ENCODE peak calls at places on chromosome 13, in four cellular contexts. B is HepG2, P is H1, W is K562. X is an unnamed sample.

GRCh38 chr13:48656621-48657020 is 2.9 kb downstream of the CYSLTR2 start:
- DNase-seq in B (peak), P (no peak), W (no peak), X (no peak)

GRCh38 chr13:54185785-54186184 is 1157.2 kb downstream of the OLFM4 start:
- DNase-seq in B (no peak), P (peak), W (no peak), X (no peak)

GRCh38 chr13:74870865-74871264 is 611.1 kb downstream of the TBC1D4 start:
- DNase-seq in W (no peak), B (no peak), P (no peak), X (peak)

GRCh38 chr13:22893777-22894176 is 287.0 kb upstream of the SGCG start:
- DNase-seq in P (no peak), B (no peak), W (no peak), X (no peak)

GRCh38 chr13:98133949-98134348 is 8.9 kb upstream of the FARP1 start:
- DNase-seq in W (no peak), B (no peak), P (no peak), X (no peak)

GRCh38 chr13:101919541-101920306 is 467.2 kb downstream of the ITGBL1 start:
- DNase-seq in B (no peak), W (no peak), P (peak), X (no peak)

GRCh38 chr13:19984430-19985218 is 26.1 kb downstream of the ZMYM2 start:
- DNase-seq in P (no peak), W (peak), B (peak), X (peak)

GRCh38 chr13:51614350-51614786 is 30.1 kb downstream of the WDFY2 start:
- DNase-seq in B (no peak), P (no peak), W (no peak), X (no peak)

GRCh38 chr13:29754486-29754806 is 96.0 kb downstream of the UBL3 start:
- DNase-seq in B (peak), P (peak), W (no peak), X (no peak)

GRCh38 chr13:20136781-20137703 is 23.8 kb downstream of the GJA3 start:
- DNase-seq in B (peak), W (no peak), P (peak), X (peak)

GRCh38 chr13:108368240-108368898 is 98.9 kb downstream of the TNFSF13B start:
- DNase-seq in B (no peak), W (no peak), P (no peak), X (no peak)

GRCh38 chr13:54394908-54395307 is 1366.3 kb downstream of the OLFM4 start:
- DNase-seq in B (no peak), P (no peak), W (no peak), X (no peak)

GRCh38 chr13:59261928-59262488 is 901.7 kb downstream of the DIAPH3 start:
- DNase-seq in B (peak), W (no peak), P (peak), X (no peak)

GRCh38 chr13:75489502-75490263 is 7.7 kb upstream of the TBC1D4 start:
- DNase-seq in B (peak), P (no peak), W (no peak), X (peak)

GRCh38 chr13:39107484-39108040 is 69.3 kb downstream of the NHLRC3 start:
- DNase-seq in W (no peak), B (no peak), P (no peak), X (no peak)

GRCh38 chr13:112029143-112029542 is 37.8 kb upstream of the SOX1 start:
- DNase-seq in B (no peak), W (no peak), P (no peak), X (no peak)
- TF ChIP-seq KDM1A in B (no peak), W (no peak), P (no peak), X (no peak)

GRCh38 chr13:42750858-42751257 is 30.5 kb upstream of the FAM216B start:
- DNase-seq in P (no peak), B (no peak), W (no peak), X (no peak)

GRCh38 chr13:42745655-42746054 is 35.7 kb upstream of the FAM216B start:
- DNase-seq in W (no peak), P (no peak), B (no peak), X (no peak)

GRCh38 chr13:42746846-42747245 is 34.5 kb upstream of the FAM216B start:
- DNase-seq in B (no peak), W (no peak), P (no peak), X (no peak)

GRCh38 chr13:42751693-42752092 is 29.7 kb upstream of the FAM216B start:
- DNase-seq in W (no peak), B (no peak), P (no peak), X (no peak)

GRCh38 chr13:42747399-42747873 is 33.9 kb upstream of the FAM216B start:
- DNase-seq in B (no peak), W (no peak), P (no peak), X (no peak)
- TF ChIP-seq JUN in B (no peak), W (no peak), P (no peak), X (no peak)

GRCh38 chr13:99419591-99420243 is 81.6 kb upstream of the TM9SF2 start:
- DNase-seq in W (no peak), P (no peak), B (no peak), X (no peak)
- TF ChIP-seq KDM1A in W (no peak), P (no peak), B (no peak), X (no peak)

GRCh38 chr13:99467764-99468163 is 33.5 kb upstream of the TM9SF2 start:
- DNase-seq in P (no peak), B (no peak), W (no peak), X (no peak)
- TF ChIP-seq JUN in P (no peak), B (no peak), W (no peak), X (no peak)

DNA sequence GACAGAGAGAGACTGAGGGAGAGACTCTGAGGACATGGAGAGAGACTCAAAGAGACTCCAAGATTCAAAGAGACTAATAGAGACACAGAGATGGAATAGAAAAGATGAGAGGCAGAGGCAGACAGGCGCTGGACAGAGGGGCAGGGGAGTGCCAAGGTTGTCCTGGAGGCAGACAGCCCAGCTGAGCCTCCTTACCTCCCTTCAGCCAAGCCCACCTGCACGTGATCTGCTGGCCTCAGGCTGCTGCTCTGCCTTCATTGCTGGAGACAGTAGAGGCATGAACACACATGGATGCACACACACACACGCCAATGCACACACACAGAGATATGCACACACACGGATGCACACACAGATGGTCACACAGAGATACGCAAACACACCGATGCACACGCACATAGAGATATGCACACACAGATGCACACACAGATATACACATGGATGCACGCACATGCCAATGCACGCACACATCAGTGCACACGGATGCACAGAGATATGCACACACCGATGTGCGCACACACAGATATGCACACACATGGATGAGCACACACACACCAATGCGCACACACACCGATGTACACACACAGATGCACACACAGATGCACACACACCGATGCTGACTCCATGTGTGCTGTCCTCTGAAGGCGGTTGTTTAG is 3.3 kb upstream of the F10 start:
- DNase-seq in W (no peak), B (no peak), P (peak), X (no peak)
- TF ChIP-seq KDM1A in W (peak), B (no peak), P (peak), X (no peak)

GRCh38 chr13:105982219-105982618 is 553.2 kb downstream of the EFNB2 start:
- DNase-seq in B (no peak), P (peak), W (no peak), X (no peak)
- TF ChIP-seq JUN in B (no peak), P (no peak), W (no peak), X (no peak)

GRCh38 chr13:36673838-36674326 is at the start of gene SERTM1:
- DNase-seq in W (no peak), B (no peak), P (peak), X (no peak)
- TF ChIP-seq KDM1A in W (no peak), B (no peak), P (no peak), X (no peak)

GRCh38 chr13:30963794-30964193 is 31.3 kb downstream of the TEX26 start:
- DNase-seq in P (no peak), B (no peak), W (no peak), X (no peak)
- TF ChIP-seq JUN in P (no peak), B (no peak), W (no peak), X (no peak)

X was measured in A549.